ENCODE peak calls at places on chromosomes 11 and 22, in five cellular contexts. F, M, G, D and U are unnamed samples.

GRCh38 chr11:87926250-87926970 is 248.8 kb downstream of the RAB38 start:
- DNase-seq in F (no peak), M (no peak), G (no peak), D (no peak), U (peak; percentile 88)

GRCh38 chr11:201936-202335 is 5.3 kb downstream of the BET1L start:
- DNase-seq in F (no peak), M (no peak), G (no peak), D (no peak), U (no peak)

GRCh38 chr22:50329236-50329635 is 2.4 kb upstream of the DENND6B start:
- DNase-seq in F (no peak), M (no peak), G (no peak), D (no peak), U (no peak)

GRCh38 chr22:34429314-34429713 is 509.0 kb upstream of the LARGE1 start:
- DNase-seq in F (no peak), M (no peak), G (no peak), D (no peak), U (no peak)

GRCh38 chr11:110345756-110346155 is 49.3 kb upstream of the RDX start:
- DNase-seq in F (no peak), M (no peak), G (no peak), D (no peak), U (no peak)

GRCh38 chr11:128302425-128303186 is 284.8 kb downstream of the ETS1 start:
- DNase-seq in F (peak; percentile 66), M (no peak), G (no peak), D (no peak), U (no peak)

GRCh38 chr11:124193221-124193945 is 10.2 kb downstream of the OR10D3 start:
- DNase-seq in F (no peak), M (no peak), G (no peak), D (no peak), U (no peak)

GRCh38 chr22:30402036-30402759 is 5.4 kb downstream of the SEC14L2 start:
- DNase-seq in F (no peak), M (no peak), G (no peak), D (no peak), U (no peak)

GRCh38 chr22:17084554-17085276 is at the start of gene IL17RA:
- DNase-seq in F (peak; percentile 90), M (peak; percentile 90), G (peak; percentile 44), D (peak; percentile 73), U (peak; percentile 57)

GRCh38 chr11:22626573-22627239 is 1.1 kb upstream of the FANCF start:
- DNase-seq in F (no peak), M (no peak), G (no peak), D (no peak), U (no peak)

GRCh38 chr11:50072226-50073112 is 39.8 kb downstream of the OR4C45 start:
- DNase-seq in F (no peak), M (no peak), G (no peak), D (no peak), U (no peak)

GRCh38 chr11:63210111-63210510 is 33.3 kb downstream of the SLC22A25 start:
- DNase-seq in F (no peak), M (no peak), G (no peak), D (no peak), U (no peak)

GRCh38 chr22:28955817-28956216 is 72.4 kb downstream of the ZNRF3 start:
- DNase-seq in F (peak; percentile 55), M (no peak), G (no peak), D (no peak), U (no peak)

GRCh38 chr11:64092119-64092760 is 56.5 kb downstream of the FLRT1 start:
- DNase-seq in F (no peak), M (no peak), G (no peak), D (no peak), U (no peak)

GRCh38 chr11:70128435-70128906 is 50.4 kb downstream of the ANO1 start:
- DNase-seq in F (no peak), M (no peak), G (no peak), D (no peak), U (no peak)

GRCh38 chr11:67252831-67253239 is 13.4 kb upstream of the GRK2 start:
- DNase-seq in F (no peak), M (no peak), G (no peak), D (no peak), U (no peak)

GRCh38 chr11:85685820-85686459 is at the start of gene CCDC89:
- DNase-seq in F (no peak), M (peak; percentile 81), G (peak; percentile 97), D (no peak), U (peak; percentile 92)

GRCh38 chr11:64203421-64204079 is 3.0 kb upstream of the FERMT3 start:
- DNase-seq in F (no peak), M (no peak), G (no peak), D (no peak), U (no peak)

GRCh38 chr22:27670701-27671412 is 130.7 kb downstream of the MN1 start:
- DNase-seq in F (no peak), M (no peak), G (no peak), D (no peak), U (no peak)

GRCh38 chr11:131889146-131889577 is 518.7 kb downstream of the NTM start:
- DNase-seq in F (no peak), M (no peak), G (peak; percentile 80), D (peak; percentile 52), U (peak; percentile 55)